ENCODE peak calls at places on chromosomes 16 and 17, in six cellular contexts. J, G, M, Z, U and Q are unnamed samples.

GRCh38 chr16:12289175-12290063 is 312.9 kb downstream of the SNX29 start:
- DNase-seq in J (no peak), G (no peak), M (no peak), Z (no peak), U (no peak), Q (peak)

GRCh38 chr16:57899771-57900661 is 70.9 kb downstream of the CNGB1 start:
- DNase-seq in J (peak), G (peak), M (peak), Z (peak), U (peak), Q (peak)

GRCh38 chr17:63832455-63832854 is 5.0 kb upstream of the FTSJ3 start:
- DNase-seq in J (no peak), G (no peak), M (no peak), Z (no peak), U (no peak), Q (no peak)

GRCh38 chr17:9021985-9022552 is 759 bp downstream of the NTN1 start:
- DNase-seq in J (peak), G (no peak), M (peak), Z (no peak), U (no peak), Q (peak)

GRCh38 chr17:80869476-80869875 is 122.2 kb upstream of the CHMP6 start:
- DNase-seq in J (no peak), G (no peak), M (no peak), Z (peak), U (no peak), Q (no peak)

GRCh38 chr17:78933959-78934568 is 8.9 kb upstream of the TIMP2 start:
- DNase-seq in J (peak), G (no peak), M (peak), Z (peak), U (no peak), Q (peak)

GRCh38 chr16:78735337-78735736 is 635.9 kb downstream of the WWOX start:
- DNase-seq in J (no peak), G (no peak), M (no peak), Z (no peak), U (no peak), Q (no peak)

GRCh38 chr17:42819939-42820535 is 4.0 kb downstream of the BECN1 start:
- DNase-seq in J (peak), G (peak), M (peak), Z (peak), U (peak), Q (peak)

GRCh38 chr16:660459-661183 is 7.3 kb upstream of the RHOT2 start:
- DNase-seq in J (peak), G (peak), M (peak), Z (peak), U (peak), Q (peak)

GRCh38 chr16:72126429-72126765 is 32.8 kb downstream of the DHX38 start:
- DNase-seq in J (no peak), G (no peak), M (no peak), Z (no peak), U (no peak), Q (no peak)

GRCh38 chr16:25395528-25395927 is 137.9 kb upstream of the ZKSCAN2 start:
- DNase-seq in J (peak), G (no peak), M (no peak), Z (no peak), U (no peak), Q (no peak)

GRCh38 chr17:56930739-56931337 is 17.0 kb upstream of the TRIM25 start:
- DNase-seq in J (no peak), G (no peak), M (no peak), Z (no peak), U (no peak), Q (no peak)

GRCh38 chr16:64459821-64460220 is 662.0 kb downstream of the CDH11 start:
- DNase-seq in J (no peak), G (no peak), M (peak), Z (no peak), U (no peak), Q (no peak)

GRCh38 chr17:39674702-39675389 is 6.6 kb downstream of the PNMT start:
- DNase-seq in J (peak), G (no peak), M (peak), Z (no peak), U (no peak), Q (no peak)

GRCh38 chr16:19886061-19886792 is 1.6 kb upstream of the GPRC5B start:
- DNase-seq in J (peak), G (peak), M (peak), Z (peak), U (peak), Q (peak)

GRCh38 chr16:175145-175949 is 1.1 kb upstream of the HBA1 start:
- DNase-seq in J (no peak), G (no peak), M (no peak), Z (no peak), U (no peak), Q (no peak)

GRCh38 chr16:85752511-85753420 is 1.9 kb upstream of the C16orf74 start:
- DNase-seq in J (peak), G (no peak), M (peak), Z (no peak), U (no peak), Q (peak)

GRCh38 chr17:17525331-17525730 is 29.1 kb upstream of the RASD1 start:
- DNase-seq in J (no peak), G (no peak), M (peak), Z (no peak), U (no peak), Q (no peak)

GRCh38 chr17:61106354-61106753 is 293.3 kb upstream of the TBX2 start:
- DNase-seq in J (no peak), G (no peak), M (no peak), Z (no peak), U (no peak), Q (no peak)

GRCh38 chr17:50661795-50662391 is 27.2 kb downstream of the ABCC3 start:
- DNase-seq in J (peak), G (no peak), M (no peak), Z (peak), U (no peak), Q (no peak)

GRCh38 chr16:65524231-65524630 is 402.4 kb upstream of the CDH11 start:
- DNase-seq in J (no peak), G (no peak), M (no peak), Z (no peak), U (no peak), Q (no peak)
- H3K27ac ChIP-seq in J (no peak), G (no peak), M (no peak), Z (no peak), U (no peak), Q (no peak)

GRCh38 chr16:3223913-3224515 is 10.9 kb downstream of the ZNF200 start:
- DNase-seq in J (no peak), G (no peak), M (no peak), Z (no peak), U (no peak), Q (no peak)
- H3K4me3 ChIP-seq in J (no peak), G (no peak), M (no peak), Z (peak), U (no peak), Q (no peak)

DNA sequence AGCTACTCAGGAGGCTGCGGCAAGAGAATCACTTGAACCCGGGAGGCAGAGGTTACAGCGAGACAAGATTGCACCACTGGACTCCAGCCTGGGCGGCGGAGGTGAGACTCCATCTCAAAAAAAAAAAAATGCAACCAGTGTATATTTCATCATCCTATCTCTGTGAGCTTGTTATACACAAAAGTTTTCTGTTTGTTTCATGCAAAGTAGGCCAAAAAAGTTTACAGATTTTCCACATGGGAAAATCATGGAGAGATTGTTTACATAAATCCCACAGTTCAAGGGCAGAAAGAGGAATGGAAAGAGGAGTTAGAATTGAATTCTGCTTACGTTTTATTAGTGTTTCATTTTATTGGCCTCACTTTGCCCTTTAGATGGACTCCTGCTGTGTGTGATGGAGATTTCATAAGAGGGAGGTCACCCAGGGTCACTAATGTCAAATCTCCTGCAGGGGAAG is 24.7 kb downstream of the NARF start:
- DNase-seq in J (no peak), G (no peak), M (no peak), Z (no peak), U (no peak), Q (no peak)
- H3K27ac ChIP-seq in J (no peak), G (no peak), M (no peak), Z (no peak), U (no peak), Q (no peak)

GRCh38 chr16:27311897-27312303 is 1.9 kb upstream of the IL4R start:
- DNase-seq in J (no peak), G (no peak), M (no peak), Z (no peak), U (no peak), Q (no peak)

GRCh38 chr16:27314161-27314723 is 468 bp downstream of the IL4R start:
- DNase-seq in J (peak), G (peak), M (peak), Z (no peak), U (peak), Q (no peak)

GRCh38 chr16:27311449-27311831 is 2.3 kb upstream of the IL4R start:
- DNase-seq in J (peak), G (no peak), M (no peak), Z (no peak), U (no peak), Q (no peak)

GRCh38 chr16:27313422-27314160 is at the start of gene IL4R:
- DNase-seq in J (peak), G (peak), M (peak), Z (peak), U (peak), Q (peak)

GRCh38 chr16:27312580-27313421 is 973 bp upstream of the IL4R start:
- DNase-seq in J (no peak), G (no peak), M (no peak), Z (no peak), U (no peak), Q (no peak)
- H3K4me3 ChIP-seq in J (peak), G (peak), M (peak), Z (peak), U (peak), Q (peak)

GRCh38 chr17:81885869-81886548 is 5.4 kb downstream of the ALYREF start:
- DNase-seq in J (peak), G (no peak), M (no peak), Z (peak), U (no peak), Q (no peak)
- H3K27ac ChIP-seq in J (peak), G (no peak), M (no peak), Z (peak), U (no peak), Q (no peak)